ENCODE peak calls at places on chromosome 1, in five cellular contexts. L is mammary epithelial cell, W is mesendoderm, G is coronary artery, E is upper lobe of right lung. J is an unnamed sample.

GRCh38 chr1:201219481-201220387 is 29.1 kb downstream of the IGFN1 start:
- DNase-seq in L (no peak), W (no peak), G (peak), E (no peak), J (no peak)

GRCh38 chr1:191498318-191498717 is 659.9 kb upstream of the RGS18 start:
- DNase-seq in G (no peak), E (no peak), W (no peak), L (peak), J (no peak)

GRCh38 chr1:226719596-226720386 is 19.3 kb downstream of the ITPKB start:
- DNase-seq in E (no peak), G (no peak), W (no peak), L (no peak), J (no peak)

GRCh38 chr1:25703671-25704637 is 87.4 kb downstream of the MAN1C1 start:
- DNase-seq in E (no peak), L (no peak), W (no peak), G (no peak), J (no peak)

GRCh38 chr1:223844521-223844961 is 1.2 kb downstream of the TP53BP2 start:
- DNase-seq in W (no peak), L (no peak), E (no peak), G (no peak), J (no peak)

GRCh38 chr1:109228167-109228566 is 14.4 kb downstream of the SARS1 start:
- DNase-seq in E (no peak), L (no peak), W (no peak), G (no peak), J (no peak)

GRCh38 chr1:155086182-155086741 is 7.6 kb downstream of the EFNA3 start:
- DNase-seq in L (no peak), W (peak), E (peak), G (peak), J (peak)

GRCh38 chr1:44354268-44354839 is 703 bp downstream of the ERI3 start:
- DNase-seq in G (no peak), W (peak), L (peak), E (no peak), J (no peak)

GRCh38 chr1:30758785-30759380 is 1.3 kb upstream of the LAPTM5 start:
- DNase-seq in G (no peak), E (no peak), L (peak), W (peak), J (peak)

GRCh38 chr1:1669468-1670440 is 10.9 kb upstream of the CDK11B start:
- DNase-seq in G (no peak), W (no peak), L (no peak), E (peak), J (no peak)

GRCh38 chr1:182984621-182985020 is 31.7 kb upstream of the SHCBP1L start:
- DNase-seq in G (no peak), E (no peak), L (no peak), W (no peak), J (no peak)

GRCh38 chr1:160954158-160955104 is at the start of gene ITLN2:
- DNase-seq in G (no peak), E (no peak), W (peak), L (peak), J (peak)

GRCh38 chr1:228160201-228160761 is 5.3 kb upstream of the IBA57 start:
- DNase-seq in W (no peak), G (no peak), L (no peak), E (peak), J (no peak)

GRCh38 chr1:110607663-110608230 is 1.6 kb upstream of the KCNA2 start:
- DNase-seq in E (no peak), W (peak), G (no peak), L (no peak), J (no peak)

GRCh38 chr1:96374076-96374762 is 347.4 kb upstream of the PTBP2 start:
- DNase-seq in L (no peak), W (no peak), E (no peak), G (no peak), J (no peak)

GRCh38 chr1:100479620-100480338 is 58.2 kb upstream of the GPR88 start:
- DNase-seq in E (no peak), W (no peak), L (no peak), G (no peak), J (no peak)

GRCh38 chr1:217230412-217230811 is 400.5 kb downstream of the GPATCH2 start:
- DNase-seq in W (no peak), L (no peak), G (no peak), E (no peak), J (no peak)

GRCh38 chr1:195082183-195082582 is 1526.1 kb downstream of the KCNT2 start:
- DNase-seq in W (no peak), E (no peak), G (no peak), L (peak), J (no peak)

GRCh38 chr1:214664656-214665433 is 61.9 kb downstream of the CENPF start:
- DNase-seq in E (no peak), W (no peak), G (no peak), L (no peak), J (no peak)

GRCh38 chr1:111290640-111291039 is at the start of gene CHIA:
- DNase-seq in G (no peak), L (peak), W (no peak), E (no peak), J (no peak)

GRCh38 chr1:221180694-221181368 is 301.6 kb downstream of the HLX start:
- DNase-seq in E (no peak), W (no peak), G (no peak), L (no peak), J (no peak)
- H3K27ac ChIP-seq in E (no peak), W (no peak), G (no peak), L (no peak), J (no peak)

GRCh38 chr1:174550296-174550695 is 102.5 kb downstream of the GPR52 start:
- DNase-seq in W (no peak), G (no peak), L (peak), E (no peak), J (no peak)
- H3K27ac ChIP-seq in W (no peak), G (no peak), L (no peak), E (no peak), J (no peak)

GRCh38 chr1:10674222-10674621 is 122.2 kb downstream of the CASZ1 start:
- DNase-seq in L (no peak), E (no peak), G (no peak), W (no peak), J (no peak)

GRCh38 chr1:10673305-10673704 is 123.1 kb downstream of the CASZ1 start:
- DNase-seq in W (no peak), E (no peak), L (no peak), G (no peak), J (no peak)

GRCh38 chr1:10676987-10677386 is 119.5 kb downstream of the CASZ1 start:
- DNase-seq in G (no peak), L (no peak), W (no peak), E (no peak), J (peak)

GRCh38 chr1:10675813-10676212 is 120.6 kb downstream of the CASZ1 start:
- DNase-seq in E (no peak), W (no peak), L (no peak), G (no peak), J (no peak)

GRCh38 chr1:10674700-10675598 is 121.5 kb downstream of the CASZ1 start:
- DNase-seq in G (no peak), L (no peak), E (no peak), W (no peak), J (no peak)
- H3K27ac ChIP-seq in G (peak), L (no peak), E (peak), W (no peak), J (peak)

DNA sequence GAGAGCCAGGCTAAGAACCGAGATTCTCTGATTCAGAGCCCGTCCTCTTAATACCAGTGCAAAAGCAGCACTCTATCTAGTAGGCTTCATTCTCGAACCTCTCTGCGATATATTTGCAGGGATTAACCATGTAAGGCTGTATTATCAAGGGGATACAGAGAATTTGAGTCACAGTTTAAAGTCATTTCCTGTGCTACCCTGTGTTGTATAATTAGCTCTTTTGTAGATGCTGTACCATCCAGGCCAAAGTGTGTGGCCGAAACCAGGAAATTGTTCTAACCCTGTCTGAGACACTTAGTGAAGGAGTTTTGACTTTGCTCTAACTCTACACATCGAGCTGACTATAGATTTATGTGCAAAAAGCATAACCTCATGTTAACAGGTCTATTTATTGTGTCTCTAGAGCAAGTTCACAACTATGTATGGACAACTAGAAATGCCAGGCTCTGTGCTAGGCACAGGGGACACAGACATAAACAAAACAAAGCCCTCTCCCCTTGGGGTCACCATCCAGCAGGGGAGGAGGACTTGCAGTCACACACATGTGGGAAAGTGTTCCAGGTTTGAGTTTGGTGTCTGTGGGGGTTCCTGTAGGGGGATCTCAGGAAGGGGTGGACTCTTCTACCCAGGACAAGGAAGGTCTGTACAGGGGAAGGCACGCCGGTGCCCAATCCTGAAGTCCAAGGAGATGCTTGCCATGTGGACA is 182.2 kb downstream of the DHRS3 start:
- DNase-seq in W (no peak), E (no peak), L (no peak), G (no peak), J (no peak)
- H3K27ac ChIP-seq in W (no peak), E (peak), L (no peak), G (peak), J (no peak)

J was measured in WERI-Rb-1.